ENCODE peak calls at places on chromosomes 6 and 20, in five cellular contexts. P is CD8-positive, alpha-beta T cell; S is CD4-positive, alpha-beta memory T cell; E is ascending aorta; R is GM23248. N is an unnamed sample. For H3K9me3, the result is how much of the 10 kb centered on the place peaks cover.

GRCh38 chr6:129632081-129632758 is 77.8 kb downstream of the ARHGAP18 start:
- DNase-seq in R (no peak), E (no peak), P (no peak), S (no peak), N (no peak)

GRCh38 chr6:13986700-13987399 is 62.1 kb downstream of the RNF182 start:
- DNase-seq in E (no peak), S (no peak), P (no peak), R (no peak), N (no peak)

GRCh38 chr20:47353697-47354387 is 2.7 kb downstream of the ZMYND8 start:
- DNase-seq in R (peak), P (no peak), E (no peak), S (no peak), N (no peak)

GRCh38 chr6:53611342-53611741 is 54.2 kb downstream of the KLHL31 start:
- DNase-seq in R (no peak), S (no peak), E (no peak), P (no peak), N (no peak)

GRCh38 chr6:15473741-15474161 is 189.1 kb downstream of the DTNBP1 start:
- DNase-seq in E (no peak), S (no peak), R (peak), P (no peak), N (no peak)

GRCh38 chr6:159691133-159691962 is 1.7 kb downstream of the SOD2 start:
- DNase-seq in S (peak), P (no peak), R (peak), E (no peak), N (no peak)

GRCh38 chr20:31605902-31606677 is 1.0 kb downstream of the ID1 start:
- DNase-seq in R (peak), E (peak), P (peak), S (peak), N (peak)

GRCh38 chr6:25068866-25069265 is 133.1 kb upstream of the RIPOR2 start:
- DNase-seq in E (no peak), P (no peak), S (no peak), R (no peak), N (no peak)

GRCh38 chr6:148890605-148891004 is 143.8 kb downstream of the UST start:
- DNase-seq in S (no peak), E (no peak), R (peak), P (no peak), N (no peak)

GRCh38 chr6:153231048-153231635 is 100.1 kb upstream of the RGS17 start:
- DNase-seq in S (no peak), R (peak), E (peak), P (peak), N (no peak)

GRCh38 chr6:40947876-40948514 is 91.0 kb downstream of the UNC5CL start:
- DNase-seq in P (no peak), R (peak), E (no peak), S (no peak), N (no peak)

GRCh38 chr6:35146453-35146852 is 5.3 kb upstream of the TCP11 start:
- DNase-seq in E (peak), P (peak), S (no peak), R (peak), N (no peak)

GRCh38 chr6:125906158-125906998 is 50.2 kb upstream of the HINT3 start:
- DNase-seq in P (peak), S (peak), R (peak), E (peak), N (no peak)

GRCh38 chr20:19463597-19463996 is 251.2 kb downstream of the SLC24A3 start:
- DNase-seq in E (no peak), S (no peak), P (no peak), R (no peak), N (no peak)

GRCh38 chr6:93423542-93423941 is 4.2 kb upstream of the EPHA7 start:
- DNase-seq in E (no peak), P (no peak), R (peak), S (no peak), N (no peak)

GRCh38 chr20:7704021-7704420 is 236.2 kb downstream of the HAO1 start:
- DNase-seq in P (no peak), R (no peak), S (no peak), E (no peak), N (no peak)

GRCh38 chr6:105879902-105880547 is 206.1 kb upstream of the PRDM1 start:
- DNase-seq in S (no peak), E (no peak), R (no peak), P (no peak), N (no peak)

GRCh38 chr6:133764813-133765208 is 124.1 kb upstream of the TCF21 start:
- DNase-seq in R (no peak), P (no peak), E (no peak), S (no peak), N (no peak)

GRCh38 chr20:5078399-5078958 is 41.3 kb downstream of the PCNA start:
- DNase-seq in P (peak), S (peak), R (peak), E (peak), N (no peak)

GRCh38 chr6:107114872-107115694 is at the start of gene BEND3:
- DNase-seq in S (peak), P (peak), E (peak), R (peak), N (no peak)

GRCh38 chr20:16007164-16007563 is 566.1 kb downstream of the KIF16B start:
- DNase-seq in S (no peak), P (no peak), E (no peak), R (no peak), N (no peak)

GRCh38 chr6:111861321-111861938 is 11.8 kb downstream of the FYN start:
- DNase-seq in R (no peak), P (no peak), E (no peak), S (no peak), N (no peak)

GRCh38 chr6:136980070-136980469 is 58.0 kb downstream of the SLC35D3 start:
- DNase-seq in R (no peak), S (no peak), P (no peak), E (no peak), N (no peak)

GRCh38 chr6:161301338-161301737 is 27.5 kb upstream of the AGPAT4 start:
- DNase-seq in E (no peak), P (no peak), R (peak), S (no peak), N (no peak)

GRCh38 chr6:42745083-42745637 is 743 bp downstream of the TBCC start:
- DNase-seq in E (peak), S (no peak), R (peak), P (peak), N (no peak)

GRCh38 chr6:3750324-3751018 is 1.0 kb downstream of the PXDC1 start:
- DNase-seq in R (peak), S (no peak), E (peak), P (no peak), N (no peak)

GRCh38 chr6:25954756-25955155 is 7.8 kb upstream of the TRIM38 start:
- DNase-seq in R (no peak), P (no peak), S (no peak), E (no peak), N (no peak)

GRCh38 chr6:2716926-2717700 is 33.6 kb downstream of the MYLK4 start:
- DNase-seq in P (no peak), S (no peak), E (no peak), R (no peak), N (no peak)

GRCh38 chr6:87846446-87846845 is 144.4 kb upstream of the AKIRIN2 start:
- DNase-seq in E (no peak), S (no peak), R (no peak), P (no peak), N (no peak)

GRCh38 chr6:158017621-158018369 is 36.1 kb downstream of the SYNJ2 start:
- DNase-seq in S (no peak), P (no peak), E (no peak), R (no peak), N (peak)

GRCh38 chr6:119310486-119311036 is 39.0 kb downstream of the MAN1A1 start:
- DNase-seq in E (no peak), P (no peak), R (no peak), S (no peak), N (no peak)

GRCh38 chr6:159103396-159104162 is 58.8 kb upstream of the TAGAP start:
- DNase-seq in P (no peak), E (no peak), S (no peak), R (no peak), N (no peak)

GRCh38 chr6:168877821-168878282 is 375.8 kb downstream of the THBS2 start:
- DNase-seq in E (peak), S (no peak), P (peak), R (peak), N (no peak)

DNA sequence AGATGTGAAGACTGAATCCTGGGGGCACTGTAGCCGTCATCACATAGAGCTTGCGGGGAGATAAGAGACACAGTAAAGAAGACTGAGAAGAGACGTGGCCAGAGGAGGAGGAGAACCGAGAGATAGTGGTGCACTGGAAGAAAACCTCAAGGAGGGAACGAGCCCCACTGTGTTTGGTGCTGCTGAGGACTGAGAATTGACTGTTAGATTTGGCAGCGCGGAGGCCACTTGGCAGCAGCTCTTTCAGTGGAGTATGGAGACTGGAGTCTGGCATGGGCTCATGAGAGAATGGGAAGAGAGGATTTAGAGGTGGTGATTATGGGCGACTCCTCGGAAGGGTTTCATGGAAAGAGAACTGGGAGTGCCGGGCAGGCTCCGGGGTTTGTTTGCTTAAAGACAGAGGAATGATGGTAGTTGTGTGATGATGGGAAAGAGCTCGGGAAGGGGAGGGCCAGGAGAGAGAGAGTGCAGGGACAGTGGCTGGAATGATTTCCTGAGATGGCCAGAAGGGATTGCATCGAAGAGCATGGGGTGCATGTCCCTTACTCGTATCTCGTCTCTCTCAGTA is 18.0 kb downstream of the CDYL start:
- DNase-seq in R (no peak), P (no peak), E (no peak), S (no peak), N (no peak)
- H3K9me3 ChIP-seq in R (under half), P (under half), E (under half), S (under half), N (under half)

DNA sequence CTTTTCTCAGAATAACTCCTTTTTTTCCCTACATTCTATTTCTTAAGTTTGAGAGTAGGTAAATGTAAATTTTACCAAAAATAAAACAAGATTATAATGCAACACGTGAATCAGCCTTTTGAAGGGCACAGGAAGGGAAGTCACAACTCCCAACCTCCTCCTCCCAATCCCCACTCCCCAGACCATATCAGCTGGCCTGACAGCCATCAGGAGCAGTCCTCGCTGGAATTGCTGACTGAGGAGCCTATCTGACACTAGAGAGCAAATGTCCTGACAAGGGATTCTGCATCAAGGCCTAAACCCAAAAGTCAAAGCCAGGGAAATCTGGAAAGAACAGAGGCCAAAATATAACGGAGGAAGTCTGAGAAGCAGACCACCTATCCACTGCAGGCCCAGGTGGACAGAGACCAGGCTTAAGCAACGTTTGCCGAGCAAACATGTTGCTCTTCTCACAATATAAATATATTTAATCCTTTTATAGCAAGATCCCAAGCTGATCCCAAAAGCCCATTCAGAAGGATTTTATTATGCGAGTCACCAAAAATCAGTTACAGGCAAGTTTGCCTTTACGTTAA is 2.5 kb downstream of the RRAGD start:
- DNase-seq in P (no peak), E (no peak), S (no peak), R (no peak), N (no peak)
- H3K4me3 ChIP-seq in P (no peak), E (no peak), S (no peak), R (no peak), N (no peak)

GRCh38 chr6:150145427-150145826 is 2.6 kb downstream of the PPP1R14C start:
- DNase-seq in E (no peak), S (no peak), P (no peak), R (no peak), N (no peak)

GRCh38 chr6:150142304-150142656 is 564 bp upstream of the PPP1R14C start:
- DNase-seq in S (no peak), E (no peak), R (peak), P (no peak), N (peak)

GRCh38 chr6:150144294-150144868 is 1.5 kb downstream of the PPP1R14C start:
- DNase-seq in R (peak), S (no peak), E (no peak), P (no peak), N (no peak)

GRCh38 chr6:150142657-150143501 is at the start of gene PPP1R14C:
- DNase-seq in S (no peak), E (no peak), R (peak), P (no peak), N (peak)

GRCh38 chr6:150143521-150144293 is 863 bp downstream of the PPP1R14C start:
- DNase-seq in R (peak), P (no peak), E (no peak), S (no peak), N (no peak)
- H3K27ac ChIP-seq in R (no peak), P (no peak), E (no peak), S (no peak), N (peak)

DNA sequence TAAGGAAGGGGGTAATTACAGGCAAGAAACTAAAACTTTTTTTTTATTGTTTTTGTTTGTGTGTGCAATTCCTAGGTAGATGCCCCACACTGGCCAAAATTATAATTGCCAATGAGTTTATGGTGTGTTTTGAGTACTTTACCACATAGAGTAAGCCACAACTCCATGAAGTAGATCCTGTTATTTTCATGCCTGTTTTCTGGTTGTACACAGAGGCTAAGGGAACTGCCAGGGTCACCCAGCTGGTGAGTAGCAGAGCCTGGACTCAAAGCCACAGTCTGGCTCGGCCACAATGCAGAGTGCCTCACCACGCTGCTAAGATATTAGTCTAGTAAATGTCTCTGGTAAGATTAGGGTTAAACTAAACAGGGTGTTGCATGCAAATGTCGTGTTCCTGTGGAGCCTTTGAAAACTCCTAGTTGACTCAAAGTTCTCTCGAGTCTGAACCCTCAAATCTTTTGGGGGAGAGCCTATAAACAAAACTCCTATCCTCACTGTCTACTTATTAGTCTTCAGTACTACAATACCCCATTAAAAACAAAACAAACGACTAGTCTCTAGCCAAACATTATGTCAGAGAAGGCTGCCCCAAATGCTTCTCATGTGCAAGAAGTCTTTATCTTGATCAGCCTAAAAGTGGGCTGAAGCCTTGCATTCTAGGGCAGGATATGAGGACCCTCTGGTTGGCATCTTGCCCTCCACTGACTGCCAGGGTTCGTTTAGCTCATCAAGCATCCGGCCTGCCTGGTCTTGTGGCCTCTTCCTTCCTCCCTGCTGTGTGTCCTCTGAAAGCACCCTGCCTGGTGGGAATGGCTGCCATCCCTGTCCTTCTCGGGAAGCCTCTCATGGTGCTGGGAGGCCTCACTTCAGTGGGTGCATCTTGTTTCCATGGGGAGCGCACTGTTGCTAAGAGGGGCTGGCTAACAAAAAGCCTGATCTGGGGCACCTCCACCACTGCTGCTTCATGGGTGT is 4.2 kb downstream of the DUSP22 start:
- DNase-seq in P (peak), E (no peak), S (no peak), R (peak), N (no peak)
- H3K9me3 ChIP-seq in P (under half), E (under half), S (under half), R (under half), N (under half)

DNA sequence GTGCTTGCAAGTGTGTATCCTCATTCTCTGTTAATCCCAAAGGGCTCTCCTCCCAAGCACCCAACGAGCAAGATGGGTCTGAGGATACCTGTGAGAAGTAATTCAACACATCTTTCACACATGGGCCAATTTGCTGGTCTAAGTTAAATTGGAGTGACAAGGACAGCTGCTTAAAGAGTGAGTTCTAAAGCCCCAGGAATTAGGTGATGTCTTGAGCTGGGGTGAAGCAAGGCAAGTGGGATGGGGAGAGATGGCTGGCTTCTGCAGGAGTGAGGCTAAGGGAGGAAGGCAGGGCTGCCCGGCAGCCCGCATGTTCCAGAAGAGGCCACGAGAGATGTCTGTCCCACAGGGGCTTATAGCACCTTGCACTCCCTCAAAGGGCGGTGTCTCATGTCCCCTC is 288.5 kb downstream of the CDH26 start:
- DNase-seq in R (no peak), P (no peak), E (no peak), S (no peak), N (no peak)
- H3K4me3 ChIP-seq in R (no peak), P (no peak), E (no peak), S (no peak), N (no peak)

GRCh38 chr6:33030245-33030644 is 20.9 kb upstream of the HLA-DOA start:
- DNase-seq in P (no peak), E (no peak), S (no peak), R (no peak), N (no peak)
- H3K27ac ChIP-seq in P (no peak), E (peak), S (no peak), R (no peak), N (no peak)